ENCODE peak calls at places on chromosomes 13 and 19, in seven cellular contexts. One of them, this sample, is unnamed.

GRCh38 chr19:1417145-1417544 is 9.8 kb downstream of the DAZAP1 start:
- DNase-seq in colonic mucosa: no peak
- DNase-seq in PC-3: no peak
- DNase-seq in fibroblast of lung: peak
- DNase-seq in neural progenitor cell: no peak
- DNase-seq in neuronal stem cell: no peak
- DNase-seq in IMR-90: peak
- DNase-seq in this sample: no peak

GRCh38 chr19:1122972-1123363 is 19.2 kb downstream of the GPX4 start:
- DNase-seq in fibroblast of lung: peak
- DNase-seq in PC-3: peak
- DNase-seq in IMR-90: peak
- DNase-seq in neuronal stem cell: peak
- DNase-seq in neural progenitor cell: peak
- DNase-seq in colonic mucosa: peak
- DNase-seq in this sample: peak

GRCh38 chr13:95650691-95651090 is 6.2 kb upstream of the DZIP1 start:
- DNase-seq in neuronal stem cell: no peak
- DNase-seq in PC-3: no peak
- DNase-seq in colonic mucosa: no peak
- DNase-seq in fibroblast of lung: no peak
- DNase-seq in IMR-90: no peak
- DNase-seq in neural progenitor cell: no peak
- DNase-seq in this sample: no peak

GRCh38 chr13:42760949-42761348 is 20.4 kb upstream of the FAM216B start:
- DNase-seq in neural progenitor cell: no peak
- DNase-seq in IMR-90: peak
- DNase-seq in neuronal stem cell: no peak
- DNase-seq in colonic mucosa: no peak
- DNase-seq in fibroblast of lung: peak
- DNase-seq in PC-3: no peak
- DNase-seq in this sample: no peak

GRCh38 chr19:29872224-29872731 is 60.5 kb downstream of the CCNE1 start:
- DNase-seq in neural progenitor cell: peak
- DNase-seq in neuronal stem cell: peak
- DNase-seq in colonic mucosa: no peak
- DNase-seq in fibroblast of lung: peak
- DNase-seq in PC-3: no peak
- DNase-seq in IMR-90: no peak
- DNase-seq in this sample: no peak

GRCh38 chr13:43245374-43245964 is 222.1 kb downstream of the DNAJC15 start:
- DNase-seq in colonic mucosa: no peak
- DNase-seq in IMR-90: peak
- DNase-seq in neural progenitor cell: no peak
- DNase-seq in PC-3: peak
- DNase-seq in neuronal stem cell: no peak
- DNase-seq in fibroblast of lung: peak
- DNase-seq in this sample: peak

GRCh38 chr13:113105032-113105993 is at the start of gene F7:
- DNase-seq in fibroblast of lung: no peak
- DNase-seq in neuronal stem cell: no peak
- DNase-seq in IMR-90: peak
- DNase-seq in neural progenitor cell: no peak
- DNase-seq in PC-3: peak
- DNase-seq in colonic mucosa: peak
- DNase-seq in this sample: peak

GRCh38 chr19:32876236-32876918 is 6.8 kb upstream of the SLC7A9 start:
- DNase-seq in PC-3: no peak
- DNase-seq in IMR-90: no peak
- DNase-seq in neuronal stem cell: no peak
- DNase-seq in fibroblast of lung: no peak
- DNase-seq in neural progenitor cell: no peak
- DNase-seq in colonic mucosa: peak
- DNase-seq in this sample: no peak

GRCh38 chr19:719081-719512 is 10.4 kb downstream of the PALM start:
- DNase-seq in neuronal stem cell: no peak
- DNase-seq in neural progenitor cell: no peak
- DNase-seq in PC-3: no peak
- DNase-seq in IMR-90: no peak
- DNase-seq in fibroblast of lung: no peak
- DNase-seq in colonic mucosa: no peak
- DNase-seq in this sample: peak

GRCh38 chr13:73057284-73058025 is 1.4 kb upstream of the KLF5 start:
- DNase-seq in colonic mucosa: no peak
- DNase-seq in PC-3: peak
- DNase-seq in IMR-90: no peak
- DNase-seq in neural progenitor cell: no peak
- DNase-seq in neuronal stem cell: no peak
- DNase-seq in fibroblast of lung: no peak
- DNase-seq in this sample: no peak

GRCh38 chr19:46076951-46077814 is 36.4 kb upstream of the IGFL4 start:
- DNase-seq in PC-3: peak
- DNase-seq in fibroblast of lung: peak
- DNase-seq in neuronal stem cell: peak
- DNase-seq in IMR-90: peak
- DNase-seq in neural progenitor cell: peak
- DNase-seq in colonic mucosa: peak
- DNase-seq in this sample: peak

GRCh38 chr13:89856512-89856911 is 1491.0 kb upstream of the MIR17HG start:
- DNase-seq in colonic mucosa: no peak
- DNase-seq in neuronal stem cell: no peak
- DNase-seq in IMR-90: no peak
- DNase-seq in fibroblast of lung: no peak
- DNase-seq in PC-3: no peak
- DNase-seq in neural progenitor cell: no peak
- DNase-seq in this sample: no peak

GRCh38 chr13:109687559-109688448 is 98.6 kb downstream of the IRS2 start:
- DNase-seq in IMR-90: no peak
- DNase-seq in neuronal stem cell: no peak
- DNase-seq in PC-3: no peak
- DNase-seq in neural progenitor cell: peak
- DNase-seq in fibroblast of lung: no peak
- DNase-seq in colonic mucosa: peak
- DNase-seq in this sample: no peak

GRCh38 chr13:24456396-24456795 is 56.2 kb downstream of the PARP4 start:
- DNase-seq in colonic mucosa: no peak
- DNase-seq in neural progenitor cell: no peak
- DNase-seq in PC-3: no peak
- DNase-seq in fibroblast of lung: no peak
- DNase-seq in neuronal stem cell: no peak
- DNase-seq in IMR-90: no peak
- DNase-seq in this sample: no peak

GRCh38 chr19:50898018-50898417 is 13.2 kb downstream of the KLK4 start:
- DNase-seq in PC-3: no peak
- DNase-seq in IMR-90: no peak
- DNase-seq in neural progenitor cell: no peak
- DNase-seq in neuronal stem cell: no peak
- DNase-seq in colonic mucosa: no peak
- DNase-seq in fibroblast of lung: no peak
- DNase-seq in this sample: no peak

GRCh38 chr19:17968376-17968775 is 1.5 kb downstream of the KCNN1 start:
- DNase-seq in neuronal stem cell: no peak
- DNase-seq in neural progenitor cell: no peak
- DNase-seq in PC-3: no peak
- DNase-seq in colonic mucosa: no peak
- DNase-seq in fibroblast of lung: no peak
- DNase-seq in IMR-90: no peak
- DNase-seq in this sample: no peak

GRCh38 chr19:17966115-17966455 is 822 bp upstream of the KCNN1 start:
- DNase-seq in fibroblast of lung: no peak
- DNase-seq in PC-3: no peak
- DNase-seq in colonic mucosa: no peak
- DNase-seq in neural progenitor cell: no peak
- DNase-seq in IMR-90: no peak
- DNase-seq in neuronal stem cell: no peak
- DNase-seq in this sample: no peak

GRCh38 chr19:17967258-17968051 is 548 bp downstream of the KCNN1 start:
- DNase-seq in IMR-90: no peak
- DNase-seq in neuronal stem cell: no peak
- DNase-seq in neural progenitor cell: peak
- DNase-seq in fibroblast of lung: no peak
- DNase-seq in colonic mucosa: no peak
- DNase-seq in PC-3: no peak
- DNase-seq in this sample: no peak

GRCh38 chr19:17965370-17966114 is 1.4 kb upstream of the KCNN1 start:
- DNase-seq in neural progenitor cell: peak
- DNase-seq in neuronal stem cell: no peak
- DNase-seq in colonic mucosa: no peak
- DNase-seq in IMR-90: no peak
- DNase-seq in PC-3: no peak
- DNase-seq in fibroblast of lung: no peak
- DNase-seq in this sample: no peak

DNA sequence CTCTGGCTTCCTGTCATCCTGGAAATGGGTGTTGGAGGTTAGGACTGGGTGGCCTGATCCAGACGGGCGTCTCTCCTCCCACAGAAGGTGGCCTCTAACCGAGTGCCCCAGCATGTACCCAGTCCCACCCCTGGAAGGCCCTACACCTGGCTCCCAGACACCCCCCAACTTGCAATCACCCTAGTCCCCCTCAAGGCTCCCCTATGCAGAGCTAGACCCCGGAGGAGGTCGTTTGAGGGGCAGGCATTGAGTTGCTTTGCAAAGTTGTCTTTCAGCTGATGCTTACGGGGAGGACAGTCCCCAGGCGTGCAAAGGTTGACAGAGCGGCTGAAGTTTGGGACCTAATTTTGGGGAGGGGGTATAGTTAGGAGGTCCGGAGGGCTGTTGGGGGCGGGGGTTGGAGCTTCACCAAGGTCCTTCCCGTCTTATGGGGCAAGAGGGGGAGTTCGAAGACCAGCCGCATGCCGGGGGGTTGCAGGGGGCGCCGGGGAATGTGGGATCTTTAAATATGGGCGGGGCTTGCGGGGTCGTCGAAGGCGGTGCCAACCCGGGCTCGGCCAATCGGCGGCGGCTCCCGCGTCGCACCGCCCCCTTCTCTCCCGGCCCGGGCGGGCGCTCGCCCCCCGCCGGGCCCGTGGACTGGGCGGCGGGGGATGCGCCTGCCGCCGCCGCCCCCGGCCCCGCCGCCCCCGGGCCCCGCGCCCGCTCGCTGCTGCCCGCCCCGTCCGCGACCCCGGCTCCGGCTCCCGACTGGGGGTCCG is at the start of gene KCNN1:
- DNase-seq in fibroblast of lung: no peak
- DNase-seq in neural progenitor cell: peak
- DNase-seq in colonic mucosa: no peak
- DNase-seq in IMR-90: no peak
- DNase-seq in PC-3: no peak
- DNase-seq in neuronal stem cell: no peak
- DNase-seq in this sample: peak
- H3K9ac ChIP-seq in fibroblast of lung: no peak
- H3K9ac ChIP-seq in neural progenitor cell: no peak
- H3K9ac ChIP-seq in colonic mucosa: no peak
- H3K9ac ChIP-seq in IMR-90: no peak
- H3K9ac ChIP-seq in PC-3: no peak
- H3K9ac ChIP-seq in neuronal stem cell: peak
- H3K9ac ChIP-seq in this sample: no peak

GRCh38 chr19:55366790-55367189 is 3.5 kb downstream of the IL11 start:
- DNase-seq in PC-3: no peak
- DNase-seq in colonic mucosa: no peak
- DNase-seq in neuronal stem cell: no peak
- DNase-seq in IMR-90: no peak
- DNase-seq in neural progenitor cell: no peak
- DNase-seq in fibroblast of lung: no peak
- DNase-seq in this sample: no peak

GRCh38 chr19:55370305-55370988 is at the start of gene IL11:
- DNase-seq in IMR-90: peak
- DNase-seq in neural progenitor cell: peak
- DNase-seq in neuronal stem cell: no peak
- DNase-seq in PC-3: peak
- DNase-seq in colonic mucosa: no peak
- DNase-seq in fibroblast of lung: peak
- DNase-seq in this sample: peak

GRCh38 chr19:55368106-55368505 is 2.2 kb downstream of the IL11 start:
- DNase-seq in colonic mucosa: no peak
- DNase-seq in fibroblast of lung: no peak
- DNase-seq in neuronal stem cell: no peak
- DNase-seq in PC-3: no peak
- DNase-seq in IMR-90: no peak
- DNase-seq in neural progenitor cell: no peak
- DNase-seq in this sample: no peak

GRCh38 chr19:55369651-55370304 is 485 bp downstream of the IL11 start:
- DNase-seq in colonic mucosa: no peak
- DNase-seq in IMR-90: peak
- DNase-seq in fibroblast of lung: peak
- DNase-seq in PC-3: peak
- DNase-seq in neuronal stem cell: peak
- DNase-seq in neural progenitor cell: peak
- DNase-seq in this sample: peak

GRCh38 chr19:55368701-55369563 is 1.3 kb downstream of the IL11 start:
- DNase-seq in neuronal stem cell: no peak
- DNase-seq in IMR-90: peak
- DNase-seq in neural progenitor cell: peak
- DNase-seq in PC-3: peak
- DNase-seq in colonic mucosa: no peak
- DNase-seq in fibroblast of lung: peak
- DNase-seq in this sample: peak
- H3K4me3 ChIP-seq in neuronal stem cell: peak
- H3K4me3 ChIP-seq in IMR-90: peak
- H3K4me3 ChIP-seq in neural progenitor cell: peak
- H3K4me3 ChIP-seq in PC-3: peak
- H3K4me3 ChIP-seq in colonic mucosa: no peak
- H3K4me3 ChIP-seq in fibroblast of lung: peak
- H3K4me3 ChIP-seq in this sample: no peak

GRCh38 chr13:63107163-63107935 is 1691.7 kb upstream of the PCDH20 start:
- DNase-seq in IMR-90: peak
- DNase-seq in PC-3: peak
- DNase-seq in neural progenitor cell: no peak
- DNase-seq in neuronal stem cell: no peak
- DNase-seq in fibroblast of lung: peak
- DNase-seq in colonic mucosa: no peak
- DNase-seq in this sample: no peak
- H3K9ac ChIP-seq in IMR-90: no peak
- H3K9ac ChIP-seq in PC-3: no peak
- H3K9ac ChIP-seq in neural progenitor cell: no peak
- H3K9ac ChIP-seq in neuronal stem cell: no peak
- H3K9ac ChIP-seq in fibroblast of lung: no peak
- H3K9ac ChIP-seq in colonic mucosa: no peak
- H3K9ac ChIP-seq in this sample: no peak

DNA sequence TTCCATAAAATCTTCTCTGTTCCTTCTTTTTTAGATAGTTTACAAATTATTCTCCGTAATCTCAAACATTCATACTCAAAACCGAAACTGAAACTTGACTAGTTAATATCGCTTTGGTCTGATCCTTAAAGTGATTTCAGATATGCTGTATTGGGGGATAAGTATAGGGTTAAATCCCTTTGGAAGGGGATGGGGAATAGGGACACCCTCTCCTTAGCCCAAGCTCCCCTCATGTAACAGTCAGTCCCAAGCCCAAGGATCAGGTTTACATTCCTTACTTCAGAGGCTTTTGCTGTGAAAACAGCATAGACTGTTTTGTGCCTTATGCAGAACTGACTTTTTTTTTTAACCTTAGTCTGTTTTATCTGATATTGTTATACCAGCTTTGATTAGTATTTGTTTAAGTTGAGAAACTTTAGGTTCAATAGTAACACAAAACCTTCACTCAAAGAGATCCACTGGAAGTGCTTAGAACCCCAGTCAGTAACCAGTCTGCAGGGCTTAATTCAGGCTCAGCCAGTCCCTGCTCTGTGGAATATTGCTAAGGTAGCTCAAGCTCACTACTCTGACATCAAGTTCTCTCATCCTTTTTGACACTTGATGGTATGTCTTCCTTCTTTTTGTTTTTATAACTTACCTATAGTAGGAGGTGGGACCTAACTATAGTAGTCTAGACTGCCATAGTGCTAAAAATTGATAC is 10.5 kb downstream of the CDADC1 start:
- DNase-seq in IMR-90: no peak
- DNase-seq in fibroblast of lung: no peak
- DNase-seq in neuronal stem cell: no peak
- DNase-seq in PC-3: no peak
- DNase-seq in neural progenitor cell: no peak
- DNase-seq in colonic mucosa: no peak
- DNase-seq in this sample: no peak
- H3K4me3 ChIP-seq in IMR-90: no peak
- H3K4me3 ChIP-seq in fibroblast of lung: peak
- H3K4me3 ChIP-seq in neuronal stem cell: no peak
- H3K4me3 ChIP-seq in PC-3: no peak
- H3K4me3 ChIP-seq in neural progenitor cell: no peak
- H3K4me3 ChIP-seq in colonic mucosa: peak
- H3K4me3 ChIP-seq in this sample: peak